ENCODE peak calls at places on chromosomes 11 and 22, in four cellular contexts. E, H, D and W are unnamed samples.

GRCh38 chr11:130549393-130549999 is 101.1 kb downstream of the ADAMTS15 start:
- DNase-seq in H (no peak), E (no peak), D (no peak), W (no peak)

GRCh38 chr22:44520695-44521094 is 22.7 kb upstream of the RTL6 start:
- DNase-seq in E (no peak), H (no peak), D (no peak), W (peak)

GRCh38 chr11:65502852-65503603 is 4.2 kb downstream of the MALAT1 start:
- DNase-seq in D (no peak), H (no peak), E (peak), W (peak)

GRCh38 chr22:28005513-28005912 is 86.5 kb upstream of the PITPNB start:
- DNase-seq in H (no peak), D (no peak), E (no peak), W (no peak)

GRCh38 chr11:36007127-36007824 is 63.4 kb downstream of the LDLRAD3 start:
- DNase-seq in H (no peak), E (no peak), D (no peak), W (no peak)

GRCh38 chr11:109309153-109309552 is 112.8 kb upstream of the C11orf87 start:
- DNase-seq in D (no peak), H (no peak), E (peak), W (peak)

GRCh38 chr11:129785383-129786111 is 30.1 kb upstream of the TMEM45B start:
- DNase-seq in E (peak), H (no peak), D (no peak), W (peak)

GRCh38 chr11:83600656-83601055 is 314.5 kb upstream of the CCDC90B start:
- DNase-seq in D (no peak), H (no peak), E (no peak), W (no peak)

GRCh38 chr11:97234016-97234415 is 844.2 kb downstream of the JRKL start:
- DNase-seq in D (no peak), H (no peak), E (no peak), W (no peak)